ENCODE peak calls at places on chromosomes 4 and X, in four cellular contexts. J is fibroblast of the aortic adventitia, H is fibroblast of villous mesenchyme, T is hepatocyte. B is an unnamed sample.

GRCh38 chrX:102063445-102064074 is 61.9 kb upstream of the TCEAL2 start:
- DNase-seq in J (no peak), H (no peak), T (no peak), B (no peak)

GRCh38 chr4:38665846-38666490 is 2.0 kb downstream of the KLF3 start:
- DNase-seq in J (peak), H (no peak), T (no peak), B (no peak)

GRCh38 chrX:15929231-15929630 is 74.6 kb upstream of the AP1S2 start:
- DNase-seq in J (no peak), H (no peak), T (peak), B (no peak)

GRCh38 chrX:24668111-24668510 is 21.0 kb upstream of the PCYT1B start:
- DNase-seq in J (peak), H (peak), T (no peak), B (no peak)

GRCh38 chrX:108053218-108053617 is 8.4 kb downstream of the VSIG1 start:
- DNase-seq in J (no peak), H (no peak), T (no peak), B (no peak)

GRCh38 chrX:68997911-68998310 is 167.3 kb downstream of the PJA1 start:
- DNase-seq in J (peak), H (peak), T (peak), B (no peak)

GRCh38 chrX:38806054-38806389 is 4.8 kb downstream of the MID1IP1 start:
- DNase-seq in J (no peak), H (no peak), T (no peak), B (no peak)

GRCh38 chr4:24210332-24210902 is 320.6 kb upstream of the PPARGC1A start:
- DNase-seq in J (peak), H (peak), T (no peak), B (no peak)

GRCh38 chr4:13872145-13872544 is 244.6 kb upstream of the BOD1L1 start:
- DNase-seq in J (no peak), H (peak), T (peak), B (no peak)

GRCh38 chr4:165208741-165209388 is 1.5 kb downstream of the KLHL2 start:
- DNase-seq in J (peak), H (peak), T (no peak), B (no peak)

GRCh38 chrX:44235534-44235933 is 107.9 kb downstream of the EFHC2 start:
- DNase-seq in J (no peak), H (no peak), T (no peak), B (no peak)

GRCh38 chr4:30630431-30630830 is 89.7 kb upstream of the PCDH7 start:
- DNase-seq in J (no peak), H (no peak), T (no peak), B (no peak)

GRCh38 chr4:71595576-71596108 is 188.2 kb downstream of the GC start:
- DNase-seq in J (peak), H (no peak), T (no peak), B (no peak)

GRCh38 chr4:7323872-7324650 is 110.7 kb downstream of the PSAPL1 start:
- DNase-seq in J (no peak), H (no peak), T (no peak), B (no peak)

GRCh38 chr4:5888222-5888701 is 4.6 kb downstream of the CRMP1 start:
- DNase-seq in J (no peak), H (no peak), T (peak), B (no peak)

GRCh38 chr4:24780936-24781538 is 14.3 kb upstream of the SOD3 start:
- DNase-seq in J (no peak), H (no peak), T (no peak), B (no peak)

GRCh38 chr4:114052227-114052626 is 72.8 kb upstream of the ARSJ start:
- DNase-seq in J (no peak), H (no peak), T (no peak), B (no peak)

GRCh38 chr4:114056599-114056998 is 77.2 kb upstream of the ARSJ start:
- DNase-seq in J (no peak), H (no peak), T (no peak), B (no peak)

GRCh38 chr4:114057746-114058145 is 78.3 kb upstream of the ARSJ start:
- DNase-seq in J (no peak), H (no peak), T (peak), B (no peak)
- TF ChIP-seq CTCF in J (no peak), H (no peak), T (no peak), B (no peak)

DNA sequence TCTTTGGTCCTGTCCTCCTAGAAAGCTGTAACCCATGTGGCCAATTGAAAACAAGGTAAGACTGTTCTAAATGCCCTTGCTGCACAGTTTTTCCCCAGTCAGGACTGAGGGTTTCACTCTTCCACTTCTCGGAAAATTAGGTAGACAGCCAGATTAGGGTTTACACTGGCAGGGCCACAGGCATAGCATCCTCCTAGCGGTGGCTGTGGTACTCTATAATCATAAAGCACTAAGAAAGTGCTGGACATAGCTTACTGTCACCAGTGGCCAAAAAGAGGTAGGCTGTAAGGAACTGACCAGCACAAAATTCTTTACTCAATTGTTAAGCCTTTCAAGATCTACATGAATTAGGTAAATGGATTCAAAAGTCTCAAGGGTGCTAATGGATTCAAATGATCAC is 11.6 kb upstream of the USP46 start:
- DNase-seq in J (no peak), H (no peak), T (no peak), B (no peak)
- TF ChIP-seq CTCF in J (peak), H (peak), T (no peak), B (no peak)

GRCh38 chr4:28357985-28358384 is 1497.3 kb downstream of the STIM2 start:
- DNase-seq in J (peak), H (no peak), T (peak), B (no peak)
- TF ChIP-seq CTCF in J (peak), H (peak), T (peak), B (no peak)

GRCh38 chr4:146243141-146243882 is 29.0 kb downstream of the REELD1 start:
- DNase-seq in J (no peak), H (no peak), T (no peak), B (no peak)
- TF ChIP-seq CTCF in J (peak), H (peak), T (peak), B (no peak)

B was measured in mesothelial cell of epicardium.